ENCODE peak calls at places on chromosome 3, in ten cellular contexts. B is RPMI7951; M is nucleus accumbens; H is substantia nigra; V is AG09309; I is stimulated activated CD4-positive, alpha-beta T cell treated with anti-CD3 and anti-CD28 coated beads, Interleukin-2, amount 100 ng/mL, for 48 hours; G is body of pancreas; U is non-pigmented ciliary epithelial cell; L is ELF-1; E is NCI-H446. D is an unnamed sample.
A peak's percentile ranks its signal among the peaks of the same experiment; 100 is the strongest.

GRCh38 chr3:156693166-156693565 is 18.8 kb downstream of the TIPARP start:
- DNase-seq in H (no peak), G (no peak), U (no peak), M (no peak), E (no peak), V (no peak), I (no peak), B (no peak), L (no peak), D (no peak)

GRCh38 chr3:184465883-184466412 is 86.1 kb downstream of the CHRD start:
- DNase-seq in E (no peak), V (no peak), B (no peak), H (no peak), G (no peak), I (no peak), M (no peak), L (no peak), U (no peak), D (no peak)

GRCh38 chr3:158106773-158107461 is 697 bp upstream of the SHOX2 start:
- DNase-seq in G (peak; percentile 10), U (no peak), B (peak; percentile 34), M (no peak), L (peak; percentile 60), H (no peak), E (peak; percentile 46), I (no peak), V (no peak), D (no peak)

GRCh38 chr3:112089956-112090898 is 4.0 kb downstream of the C3orf52 start:
- DNase-seq in M (no peak), U (no peak), L (no peak), I (no peak), H (no peak), V (no peak), B (peak; percentile 9), G (no peak), E (no peak), D (no peak)

GRCh38 chr3:129315386-129315991 is 36.8 kb downstream of the HMCES start:
- DNase-seq in G (peak; percentile 45), U (no peak), M (peak; percentile 48), L (peak; percentile 49), H (no peak), I (peak; percentile 23), B (peak; percentile 19), V (no peak), E (peak; percentile 12), D (peak; percentile 20)

GRCh38 chr3:98972720-98973119 is 71.2 kb upstream of the DCBLD2 start:
- DNase-seq in I (no peak), G (no peak), M (no peak), B (peak; percentile 54), U (no peak), H (no peak), V (no peak), E (no peak), L (no peak), D (no peak)

GRCh38 chr3:32495609-32496008 is 7.0 kb downstream of the CMTM6 start:
- DNase-seq in G (no peak), I (no peak), E (no peak), V (no peak), B (no peak), M (no peak), H (no peak), L (no peak), U (no peak), D (no peak)

GRCh38 chr3:141385386-141386079 is 17.2 kb downstream of the ZBTB38 start:
- DNase-seq in G (no peak), U (no peak), M (no peak), V (no peak), I (no peak), L (no peak), H (no peak), B (no peak), E (no peak), D (no peak)

GRCh38 chr3:178787960-178788359 is 251.7 kb downstream of the KCNMB2 start:
- DNase-seq in V (no peak), E (no peak), U (no peak), L (no peak), G (no peak), B (no peak), H (no peak), I (no peak), M (no peak), D (no peak)

GRCh38 chr3:37477713-37478487 is 303.5 kb upstream of the LRRFIP2 start:
- DNase-seq in B (no peak), E (no peak), G (no peak), V (no peak), U (no peak), M (no peak), H (no peak), L (no peak), I (no peak), D (no peak)

GRCh38 chr3:28028554-28028953 is 212.9 kb upstream of the CMC1 start:
- DNase-seq in L (no peak), V (no peak), G (no peak), H (no peak), U (no peak), E (no peak), I (no peak), B (no peak), M (no peak), D (no peak)

GRCh38 chr3:141526709-141527108 is 39.9 kb downstream of the RASA2 start:
- DNase-seq in M (no peak), V (no peak), U (no peak), H (no peak), E (no peak), L (no peak), B (no peak), I (no peak), G (no peak), D (no peak)

GRCh38 chr3:94694001-94694400 is 631.1 kb downstream of the NSUN3 start:
- DNase-seq in I (no peak), E (no peak), L (no peak), U (no peak), B (peak; percentile 5), V (no peak), H (no peak), M (no peak), G (no peak), D (no peak)

GRCh38 chr3:161914703-161915102 is 418.1 kb downstream of the OTOL1 start:
- DNase-seq in H (no peak), L (peak; percentile 31), E (no peak), M (peak; percentile 43), V (no peak), G (no peak), U (peak; percentile 79), B (peak; percentile 63), I (no peak), D (no peak)

GRCh38 chr3:97711664-97712063 is 52.9 kb upstream of the ARL6 start:
- DNase-seq in E (no peak), B (no peak), U (no peak), V (no peak), L (no peak), M (no peak), H (no peak), G (no peak), I (no peak), D (no peak)

GRCh38 chr3:138188013-138188352 is 882 bp downstream of the ARMC8 start:
- DNase-seq in H (no peak), G (no peak), I (no peak), M (no peak), E (no peak), V (no peak), B (peak; percentile 64), U (no peak), L (no peak), D (no peak)

GRCh38 chr3:89682556-89682955 is 575.1 kb downstream of the EPHA3 start:
- DNase-seq in G (no peak), U (no peak), I (no peak), B (peak; percentile 1), M (no peak), E (no peak), L (no peak), H (no peak), V (no peak), D (no peak)

GRCh38 chr3:50226888-50227389 is 9.1 kb upstream of the GNAI2 start:
- DNase-seq in G (no peak), U (no peak), E (no peak), B (peak; percentile 68), L (no peak), V (no peak), H (no peak), I (peak; percentile 47), M (no peak), D (peak; percentile 54)

GRCh38 chr3:128072454-128073184 is 20.4 kb downstream of the SEC61A1 start:
- DNase-seq in L (peak; percentile 36), M (no peak), U (no peak), B (no peak), I (no peak), E (no peak), V (no peak), G (peak; percentile 78), H (no peak), D (no peak)

GRCh38 chr3:131494706-131495105 is 8.1 kb downstream of the MRPL3 start:
- DNase-seq in M (no peak), U (no peak), I (no peak), B (no peak), L (no peak), E (no peak), G (no peak), H (no peak), V (no peak), D (no peak)

GRCh38 chr3:160133757-160134156 is 91.5 kb upstream of the C3orf80 start:
- DNase-seq in V (no peak), L (peak; percentile 85), B (peak; percentile 43), I (no peak), H (no peak), G (no peak), U (no peak), M (no peak), E (no peak), D (no peak)

GRCh38 chr3:52787672-52788625 is 6.6 kb upstream of the ITIH3 start:
- DNase-seq in B (peak; percentile 22), U (no peak), H (no peak), E (no peak), G (no peak), V (no peak), L (no peak), I (no peak), M (no peak), D (no peak)

D was measured in anterior cingulate cortex.